ENCODE peak calls at places on chromosomes 2 and 18, in six cellular contexts. J is prostate gland, Y is uterus, U is breast epithelium, V is IMR-90, W is endothelial cell of umbilical vein. P is an unnamed sample.

GRCh38 chr2:48249093-48249492 is 280.9 kb upstream of the STON1 start:
- DNase-seq in U (no peak), J (no peak), V (peak), Y (no peak), W (no peak), P (no peak)

GRCh38 chr2:52862801-52863200 is 904.8 kb upstream of the CHAC2 start:
- DNase-seq in W (no peak), Y (no peak), V (peak), U (no peak), J (no peak), P (no peak)

GRCh38 chr2:215966274-215966673 is 47.1 kb downstream of the MREG start:
- DNase-seq in J (no peak), W (no peak), V (no peak), U (no peak), Y (no peak), P (no peak)

GRCh38 chr18:7945882-7946281 is 378.8 kb downstream of the PTPRM start:
- DNase-seq in U (no peak), W (peak), V (peak), Y (peak), J (no peak), P (no peak)

GRCh38 chr18:35582310-35582682 is 756 bp downstream of the GALNT1 start:
- DNase-seq in Y (no peak), W (no peak), U (no peak), V (no peak), J (no peak), P (no peak)

GRCh38 chr18:1302861-1303260 is 398.2 kb downstream of the ADCYAP1 start:
- DNase-seq in V (no peak), Y (no peak), U (no peak), W (no peak), J (no peak), P (no peak)

GRCh38 chr18:23721711-23722479 is 32.6 kb downstream of the LAMA3 start:
- DNase-seq in Y (no peak), J (no peak), W (peak), V (peak), U (no peak), P (no peak)

GRCh38 chr2:28401411-28401810 is 8.8 kb downstream of the FOSL2 start:
- DNase-seq in J (no peak), Y (no peak), W (no peak), U (no peak), V (no peak), P (no peak)

GRCh38 chr2:24083567-24084385 is 858 bp downstream of the TP53I3 start:
- DNase-seq in Y (peak), U (no peak), W (peak), J (peak), V (peak), P (peak)

GRCh38 chr2:56001992-56002391 is 78.4 kb upstream of the EFEMP1 start:
- DNase-seq in V (peak), J (no peak), U (no peak), W (no peak), Y (no peak), P (no peak)

GRCh38 chr2:225100856-225101294 is 58.6 kb upstream of the DOCK10 start:
- DNase-seq in Y (no peak), J (no peak), W (peak), V (peak), U (no peak), P (no peak)

GRCh38 chr18:79823120-79823519 is 25.4 kb downstream of the KCNG2 start:
- DNase-seq in Y (no peak), J (no peak), W (no peak), V (no peak), U (no peak), P (no peak)

GRCh38 chr2:65504201-65504600 is 71.8 kb upstream of the SPRED2 start:
- DNase-seq in J (no peak), U (no peak), Y (no peak), W (no peak), V (no peak), P (no peak)

GRCh38 chr2:209426432-209426831 is 2.6 kb downstream of the MAP2 start:
- DNase-seq in Y (no peak), W (peak), J (no peak), V (no peak), U (peak), P (no peak)

GRCh38 chr2:169143998-169144397 is 74.6 kb downstream of the DHRS9 start:
- DNase-seq in Y (no peak), U (no peak), W (no peak), V (no peak), J (no peak), P (no peak)

GRCh38 chr2:14554829-14555580 is 77.5 kb upstream of the LRATD1 start:
- DNase-seq in Y (no peak), J (no peak), W (no peak), V (no peak), U (no peak), P (no peak)

GRCh38 chr2:675982-676646 is 1.1 kb downstream of the TMEM18 start:
- DNase-seq in Y (peak), U (peak), V (peak), J (peak), W (peak), P (no peak)

GRCh38 chr2:206232287-206233035 is 42.0 kb upstream of the ZDBF2 start:
- DNase-seq in W (no peak), Y (no peak), J (no peak), U (no peak), V (no peak), P (no peak)

GRCh38 chr2:121634354-121635307 is 14.6 kb downstream of the CLASP1 start:
- DNase-seq in J (peak), V (peak), U (no peak), Y (no peak), W (peak), P (no peak)

GRCh38 chr2:222311321-222311977 is 12.7 kb upstream of the PAX3 start:
- DNase-seq in U (no peak), V (no peak), J (no peak), W (no peak), Y (no peak), P (no peak)

GRCh38 chr2:55102056-55102812 is 52.0 kb upstream of the RTN4 start:
- DNase-seq in W (peak), V (peak), U (no peak), Y (no peak), J (no peak), P (no peak)

GRCh38 chr2:218125626-218126080 is at the start of gene CXCR2:
- DNase-seq in J (peak), V (no peak), W (no peak), U (peak), Y (no peak), P (peak)

GRCh38 chr2:217897091-217897715 is 105.6 kb downstream of the TNS1 start:
- DNase-seq in J (no peak), W (no peak), V (no peak), U (peak), Y (peak), P (no peak)

GRCh38 chr2:175167792-175168563 is at the start of gene ATF2:
- DNase-seq in J (peak), U (peak), V (peak), Y (peak), W (peak), P (peak)
- TF ChIP-seq POLR2A in J (peak), U (peak), V (peak), Y (peak), W (peak), P (peak)

DNA sequence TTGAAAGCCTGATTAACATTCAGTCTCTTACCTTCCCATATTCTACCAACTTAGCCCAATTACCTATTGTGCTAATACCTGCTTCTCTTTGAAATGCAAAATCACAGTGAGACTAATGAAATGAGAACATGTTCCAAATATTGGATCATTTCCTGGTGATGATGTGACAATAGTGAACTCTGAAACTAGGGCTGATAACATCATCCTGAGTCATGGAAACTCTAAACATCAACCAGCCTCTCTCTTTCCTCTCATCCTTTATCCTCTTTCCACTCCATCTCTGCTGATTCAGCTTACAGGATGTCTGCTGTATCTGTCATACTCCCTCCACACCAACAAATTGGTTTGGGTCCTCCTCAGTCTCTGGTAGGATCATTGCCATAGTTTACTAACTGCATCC is 98.8 kb upstream of the NCKAP5 start:
- DNase-seq in J (no peak), V (peak), Y (no peak), U (no peak), W (peak), P (no peak)
- H3K27ac ChIP-seq in J (no peak), V (no peak), Y (no peak), U (no peak), W (peak), P (no peak)

DNA sequence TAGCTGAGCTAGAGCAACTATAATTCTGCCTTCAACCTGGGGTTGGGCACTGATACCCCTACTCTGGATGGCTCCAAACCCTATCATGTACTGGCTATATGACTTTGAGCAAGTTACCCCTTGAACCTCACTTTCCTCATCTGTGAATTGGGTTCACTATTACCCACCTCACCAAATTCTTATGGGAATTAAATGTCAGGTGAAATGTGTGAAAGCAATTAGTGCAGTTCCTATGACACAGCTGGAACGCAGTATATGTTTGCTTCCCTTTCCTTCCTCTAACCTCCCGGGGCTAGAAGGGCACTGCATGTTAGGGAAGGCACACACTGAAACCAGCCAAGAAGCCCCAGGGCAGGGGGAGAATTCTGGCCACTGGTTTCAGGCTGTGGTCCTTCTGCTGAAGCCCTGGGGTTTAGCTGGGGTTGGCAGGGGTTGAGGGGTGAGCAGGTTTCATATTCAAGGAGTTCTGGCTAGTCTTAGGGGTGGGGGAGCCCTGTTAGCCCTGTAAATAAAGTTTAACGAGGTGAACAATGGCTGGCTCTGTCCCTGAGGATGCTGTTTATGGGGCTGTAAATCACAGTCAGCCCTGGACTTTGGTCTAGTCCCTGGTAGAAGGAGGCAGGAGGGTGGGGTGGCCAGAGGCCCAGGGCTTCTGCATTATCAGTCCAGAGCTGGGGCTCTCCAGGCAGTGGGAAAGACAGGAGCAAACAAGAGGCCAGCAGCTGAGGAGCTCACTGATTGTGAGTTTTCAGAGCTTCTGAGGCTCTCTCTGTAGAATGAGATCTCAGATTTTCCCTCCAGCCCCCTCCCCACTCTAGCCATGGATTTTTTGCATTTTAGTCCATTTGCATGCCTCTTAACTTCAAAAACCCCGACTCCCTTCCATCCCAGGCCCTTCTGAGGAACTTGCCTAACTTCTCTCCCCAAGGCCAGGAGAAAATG is 8.0 kb downstream of the PKDCC start:
- DNase-seq in J (peak), V (no peak), U (no peak), W (no peak), Y (peak), P (peak)
- TF ChIP-seq POLR2A in J (no peak), V (no peak), U (no peak), W (no peak), Y (no peak), P (no peak)

GRCh38 chr2:16409006-16409390 is 256.6 kb downstream of the CYRIA start:
- DNase-seq in U (no peak), Y (no peak), J (no peak), W (no peak), V (no peak), P (no peak)

GRCh38 chr2:16406497-16406896 is 259.1 kb downstream of the CYRIA start:
- DNase-seq in J (no peak), Y (no peak), U (no peak), V (no peak), W (no peak), P (no peak)

GRCh38 chr2:16408331-16409005 is 257.2 kb downstream of the CYRIA start:
- DNase-seq in U (no peak), V (no peak), J (no peak), Y (no peak), W (no peak), P (no peak)

GRCh38 chr2:16406929-16407328 is 258.7 kb downstream of the CYRIA start:
- DNase-seq in Y (no peak), J (no peak), V (no peak), W (no peak), U (no peak), P (no peak)

GRCh38 chr2:16407358-16407757 is 258.3 kb downstream of the CYRIA start:
- DNase-seq in V (no peak), U (no peak), Y (no peak), J (no peak), W (no peak), P (peak)
- H3K27ac ChIP-seq in V (no peak), U (no peak), Y (no peak), J (no peak), W (no peak), P (no peak)

DNA sequence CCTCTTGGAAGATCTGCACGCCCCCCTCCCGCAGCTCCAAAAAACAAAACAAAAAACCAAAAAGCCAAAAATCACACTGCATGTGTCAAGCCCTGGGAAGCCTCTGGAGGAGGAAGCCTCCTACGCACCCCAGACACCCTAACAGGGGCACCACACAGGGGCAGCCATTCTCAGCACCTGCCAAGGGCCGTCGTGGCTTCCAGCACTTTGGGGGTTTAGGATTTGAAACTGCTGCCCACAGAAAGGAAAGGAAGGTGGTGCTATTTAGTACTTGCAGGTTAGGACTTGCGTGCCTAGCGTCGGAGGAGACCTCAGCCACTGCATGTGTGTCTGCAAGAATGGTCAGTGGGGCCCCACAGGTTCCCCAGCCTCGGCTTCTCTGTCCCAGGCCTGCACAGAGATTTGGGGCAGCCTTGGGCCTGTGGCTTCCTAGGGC is 419 bp upstream of the GPR55 start:
- DNase-seq in U (no peak), Y (no peak), W (no peak), J (no peak), V (no peak), P (peak)
- TF ChIP-seq POLR2A in U (no peak), Y (no peak), W (no peak), J (no peak), V (no peak), P (no peak)

DNA sequence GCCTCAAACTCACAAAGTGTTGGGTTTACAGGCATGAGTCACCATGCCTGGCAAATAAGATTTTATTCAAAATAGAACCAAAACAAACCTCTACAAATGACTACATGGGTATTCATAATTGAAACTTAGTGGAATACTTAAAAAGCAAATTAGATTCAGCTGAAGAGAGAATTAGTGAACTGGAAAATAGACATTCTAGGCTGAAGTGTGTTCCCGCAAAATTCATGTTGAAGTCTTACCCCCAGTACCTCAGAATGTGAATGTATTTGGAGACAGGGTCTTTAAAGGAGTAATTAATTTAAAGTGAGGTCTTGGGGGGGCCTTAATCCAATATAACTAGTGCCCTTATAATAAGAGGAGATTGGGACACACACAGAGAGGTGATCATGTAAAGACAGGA is 88.5 kb upstream of the OTOS start:
- DNase-seq in Y (no peak), V (no peak), U (no peak), J (no peak), W (no peak), P (no peak)
- H3K27ac ChIP-seq in Y (no peak), V (no peak), U (no peak), J (no peak), W (no peak), P (no peak)

P was measured in heart left ventricle.